ENCODE peak calls at places on chromosomes 1 and 21, in five cellular contexts. One of them, this sample, is unnamed. For H3K4me1, the result is how much of the 10 kb centered on the place peaks cover.

GRCh38 chr1:111944121-111944785 is 45.2 kb downstream of the KCND3 start:
- DNase-seq in CD8-positive, alpha-beta T cell: no peak
- DNase-seq in CD4-positive, CD25-positive, alpha-beta regulatory T cell: no peak
- DNase-seq in upper lobe of right lung: peak
- DNase-seq in colonic mucosa: no peak
- DNase-seq in this sample: peak

GRCh38 chr1:31531177-31532000 is 44.9 kb upstream of the TINAGL1 start:
- DNase-seq in upper lobe of right lung: no peak
- DNase-seq in CD4-positive, CD25-positive, alpha-beta regulatory T cell: no peak
- DNase-seq in colonic mucosa: no peak
- DNase-seq in CD8-positive, alpha-beta T cell: no peak
- DNase-seq in this sample: no peak

GRCh38 chr1:34050711-34051485 is 114.1 kb downstream of the CSMD2 start:
- DNase-seq in colonic mucosa: no peak
- DNase-seq in CD4-positive, CD25-positive, alpha-beta regulatory T cell: no peak
- DNase-seq in CD8-positive, alpha-beta T cell: no peak
- DNase-seq in upper lobe of right lung: no peak
- DNase-seq in this sample: no peak

GRCh38 chr1:234737915-234738314 is 127.9 kb upstream of the IRF2BP2 start:
- DNase-seq in colonic mucosa: no peak
- DNase-seq in CD4-positive, CD25-positive, alpha-beta regulatory T cell: no peak
- DNase-seq in CD8-positive, alpha-beta T cell: no peak
- DNase-seq in upper lobe of right lung: peak
- DNase-seq in this sample: no peak

GRCh38 chr1:154198756-154199562 is 7.1 kb upstream of the TPM3 start:
- DNase-seq in upper lobe of right lung: no peak
- DNase-seq in CD4-positive, CD25-positive, alpha-beta regulatory T cell: peak
- DNase-seq in CD8-positive, alpha-beta T cell: peak
- DNase-seq in colonic mucosa: peak
- DNase-seq in this sample: no peak

GRCh38 chr21:36773111-36773510 is 74.2 kb downstream of the SIM2 start:
- DNase-seq in CD8-positive, alpha-beta T cell: no peak
- DNase-seq in upper lobe of right lung: peak
- DNase-seq in CD4-positive, CD25-positive, alpha-beta regulatory T cell: no peak
- DNase-seq in colonic mucosa: peak
- DNase-seq in this sample: peak

GRCh38 chr21:42107881-42108553 is 36.9 kb downstream of the UMODL1 start:
- DNase-seq in CD8-positive, alpha-beta T cell: peak
- DNase-seq in colonic mucosa: peak
- DNase-seq in upper lobe of right lung: peak
- DNase-seq in CD4-positive, CD25-positive, alpha-beta regulatory T cell: peak
- DNase-seq in this sample: peak

GRCh38 chr1:203692565-203693470 is 66.2 kb downstream of the ATP2B4 start:
- DNase-seq in CD4-positive, CD25-positive, alpha-beta regulatory T cell: no peak
- DNase-seq in CD8-positive, alpha-beta T cell: no peak
- DNase-seq in upper lobe of right lung: peak
- DNase-seq in colonic mucosa: peak
- DNase-seq in this sample: peak

GRCh38 chr1:12617901-12618660 is at the start of gene DHRS3:
- DNase-seq in upper lobe of right lung: peak
- DNase-seq in CD4-positive, CD25-positive, alpha-beta regulatory T cell: peak
- DNase-seq in colonic mucosa: peak
- DNase-seq in CD8-positive, alpha-beta T cell: peak
- DNase-seq in this sample: peak

GRCh38 chr1:31064685-31065309 is 720 bp downstream of the PUM1 start:
- DNase-seq in CD4-positive, CD25-positive, alpha-beta regulatory T cell: no peak
- DNase-seq in CD8-positive, alpha-beta T cell: no peak
- DNase-seq in colonic mucosa: peak
- DNase-seq in upper lobe of right lung: no peak
- DNase-seq in this sample: no peak

DNA sequence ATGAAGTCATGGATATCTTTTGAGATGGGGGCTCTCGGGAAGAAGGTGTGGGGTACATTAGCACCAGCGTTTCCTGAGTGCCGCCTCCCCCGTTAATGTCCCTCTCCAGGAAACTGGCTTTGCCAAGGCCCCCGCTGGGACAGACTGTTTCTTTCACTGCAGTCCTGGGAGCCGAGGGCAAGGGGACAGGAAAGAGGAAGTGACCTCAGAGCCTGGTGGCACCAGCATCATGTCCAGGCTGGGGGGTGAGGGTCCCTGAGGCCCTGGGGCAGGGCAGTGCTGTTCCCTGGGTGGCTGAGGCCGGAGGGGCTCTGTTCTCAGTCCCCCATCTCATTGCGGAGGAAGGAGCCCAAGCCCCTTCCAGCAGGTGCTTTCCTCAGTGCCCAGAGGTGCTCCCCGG is 5.8 kb downstream of the PFKL start:
- DNase-seq in upper lobe of right lung: no peak
- DNase-seq in CD8-positive, alpha-beta T cell: no peak
- DNase-seq in CD4-positive, CD25-positive, alpha-beta regulatory T cell: no peak
- DNase-seq in colonic mucosa: no peak
- DNase-seq in this sample: no peak
- H3K4me1 ChIP-seq in upper lobe of right lung: under half
- H3K4me1 ChIP-seq in CD8-positive, alpha-beta T cell: under half
- H3K4me1 ChIP-seq in CD4-positive, CD25-positive, alpha-beta regulatory T cell: under half
- H3K4me1 ChIP-seq in colonic mucosa: under half
- H3K4me1 ChIP-seq in this sample: under half

GRCh38 chr1:27429029-27429425 is 36.6 kb downstream of the GPR3 start:
- DNase-seq in CD8-positive, alpha-beta T cell: no peak
- DNase-seq in CD4-positive, CD25-positive, alpha-beta regulatory T cell: no peak
- DNase-seq in colonic mucosa: no peak
- DNase-seq in upper lobe of right lung: no peak
- DNase-seq in this sample: no peak
- H3K4me3 ChIP-seq in CD8-positive, alpha-beta T cell: no peak
- H3K4me3 ChIP-seq in CD4-positive, CD25-positive, alpha-beta regulatory T cell: peak
- H3K4me3 ChIP-seq in colonic mucosa: no peak
- H3K4me3 ChIP-seq in upper lobe of right lung: no peak
- H3K4me3 ChIP-seq in this sample: peak

DNA sequence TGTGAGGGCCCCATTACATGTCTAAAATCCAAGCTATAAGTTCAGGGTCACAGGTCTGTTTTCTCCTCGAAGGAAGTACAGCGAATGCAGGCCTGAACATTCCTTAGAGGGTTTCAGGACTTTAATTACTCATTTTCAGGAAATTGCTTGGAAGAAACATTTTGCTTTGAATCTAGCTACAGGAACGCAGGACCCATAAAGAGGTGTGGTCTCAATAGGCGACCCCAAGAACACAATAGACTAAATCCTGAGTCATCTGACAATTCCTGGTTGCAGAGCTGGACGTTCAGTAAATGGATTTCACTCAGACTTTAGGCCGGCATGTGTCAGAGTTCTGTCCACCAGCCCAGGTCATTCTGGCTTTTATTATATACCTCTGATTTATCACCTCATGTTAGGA is 1.0 kb upstream of the ERG start:
- DNase-seq in colonic mucosa: no peak
- DNase-seq in upper lobe of right lung: no peak
- DNase-seq in CD8-positive, alpha-beta T cell: no peak
- DNase-seq in CD4-positive, CD25-positive, alpha-beta regulatory T cell: no peak
- DNase-seq in this sample: no peak
- H3K27ac ChIP-seq in colonic mucosa: no peak
- H3K27ac ChIP-seq in upper lobe of right lung: peak
- H3K27ac ChIP-seq in CD8-positive, alpha-beta T cell: no peak
- H3K27ac ChIP-seq in CD4-positive, CD25-positive, alpha-beta regulatory T cell: no peak
- H3K27ac ChIP-seq in this sample: peak

GRCh38 chr1:39898146-39898545 is 3.6 kb downstream of the MYCL start:
- DNase-seq in upper lobe of right lung: no peak
- DNase-seq in colonic mucosa: no peak
- DNase-seq in CD8-positive, alpha-beta T cell: no peak
- DNase-seq in CD4-positive, CD25-positive, alpha-beta regulatory T cell: no peak
- DNase-seq in this sample: no peak
- H3K4me1 ChIP-seq in upper lobe of right lung: under half
- H3K4me1 ChIP-seq in colonic mucosa: under half
- H3K4me1 ChIP-seq in CD8-positive, alpha-beta T cell: under half
- H3K4me1 ChIP-seq in CD4-positive, CD25-positive, alpha-beta regulatory T cell: under half
- H3K4me1 ChIP-seq in this sample: under half

This sample was measured in heart right ventricle.